ENCODE peak calls at places on chromosomes 12 and 14, in six cellular contexts. D is esophagus squamous epithelium, N is suprapubic skin, B is IMR-90, F is prostate gland, T is uterus. K is an unnamed sample.

GRCh38 chr12:132872975-132873421 is 14.4 kb downstream of the CHFR start:
- DNase-seq in D (no peak), N (no peak), B (no peak), F (no peak), T (no peak), K (no peak)

GRCh38 chr12:116366456-116366776 is 88.9 kb upstream of the MED13L start:
- DNase-seq in D (no peak), N (no peak), B (no peak), F (peak), T (no peak), K (peak)

GRCh38 chr14:97703006-97703760 is 906.0 kb downstream of the VRK1 start:
- DNase-seq in D (no peak), N (no peak), B (no peak), F (no peak), T (no peak), K (no peak)

GRCh38 chr12:32108829-32109228 is 2.2 kb downstream of the BICD1 start:
- DNase-seq in D (no peak), N (no peak), B (no peak), F (no peak), T (no peak), K (no peak)

GRCh38 chr14:35985504-35986218 is 159.5 kb downstream of the BRMS1L start:
- DNase-seq in D (no peak), N (no peak), B (no peak), F (no peak), T (no peak), K (no peak)

GRCh38 chr12:47819902-47820630 is at the start of gene HDAC7:
- DNase-seq in D (no peak), N (peak), B (peak), F (peak), T (peak), K (peak)

GRCh38 chr12:122834921-122835692 is at the start of gene HIP1R:
- DNase-seq in D (no peak), N (peak), B (no peak), F (peak), T (no peak), K (peak)

GRCh38 chr12:7142057-7142644 is 12.0 kb downstream of the CLSTN3 start:
- DNase-seq in D (no peak), N (no peak), B (peak), F (no peak), T (no peak), K (no peak)

GRCh38 chr12:27549801-27550652 is 26.0 kb downstream of the PPFIBP1 start:
- DNase-seq in D (no peak), N (peak), B (peak), F (peak), T (peak), K (peak)

GRCh38 chr12:27817761-27818160 is 37.7 kb upstream of the MANSC4 start:
- DNase-seq in D (no peak), N (no peak), B (no peak), F (no peak), T (no peak), K (no peak)

GRCh38 chr14:73727181-73727580 is 13.0 kb upstream of the PNMA1 start:
- DNase-seq in D (no peak), N (no peak), B (no peak), F (no peak), T (no peak), K (no peak)

GRCh38 chr12:132743831-132744230 is 17.8 kb downstream of the ANKLE2 start:
- DNase-seq in D (no peak), N (no peak), B (no peak), F (no peak), T (no peak), K (no peak)

GRCh38 chr12:38154096-38155019 is 162.2 kb upstream of the ALG10B start:
- DNase-seq in D (no peak), N (no peak), B (no peak), F (no peak), T (no peak), K (no peak)

GRCh38 chr14:102996941-102997340 is 60.4 kb downstream of the CDC42BPB start:
- DNase-seq in D (no peak), N (no peak), B (no peak), F (no peak), T (no peak), K (no peak)

GRCh38 chr14:39247256-39247655 is 13.5 kb downstream of the MIA2 start:
- DNase-seq in D (no peak), N (no peak), B (peak), F (no peak), T (no peak), K (no peak)

GRCh38 chr14:31930493-31931225 is 146.4 kb upstream of the ARHGAP5 start:
- DNase-seq in D (no peak), N (no peak), B (peak), F (no peak), T (no peak), K (no peak)

DNA sequence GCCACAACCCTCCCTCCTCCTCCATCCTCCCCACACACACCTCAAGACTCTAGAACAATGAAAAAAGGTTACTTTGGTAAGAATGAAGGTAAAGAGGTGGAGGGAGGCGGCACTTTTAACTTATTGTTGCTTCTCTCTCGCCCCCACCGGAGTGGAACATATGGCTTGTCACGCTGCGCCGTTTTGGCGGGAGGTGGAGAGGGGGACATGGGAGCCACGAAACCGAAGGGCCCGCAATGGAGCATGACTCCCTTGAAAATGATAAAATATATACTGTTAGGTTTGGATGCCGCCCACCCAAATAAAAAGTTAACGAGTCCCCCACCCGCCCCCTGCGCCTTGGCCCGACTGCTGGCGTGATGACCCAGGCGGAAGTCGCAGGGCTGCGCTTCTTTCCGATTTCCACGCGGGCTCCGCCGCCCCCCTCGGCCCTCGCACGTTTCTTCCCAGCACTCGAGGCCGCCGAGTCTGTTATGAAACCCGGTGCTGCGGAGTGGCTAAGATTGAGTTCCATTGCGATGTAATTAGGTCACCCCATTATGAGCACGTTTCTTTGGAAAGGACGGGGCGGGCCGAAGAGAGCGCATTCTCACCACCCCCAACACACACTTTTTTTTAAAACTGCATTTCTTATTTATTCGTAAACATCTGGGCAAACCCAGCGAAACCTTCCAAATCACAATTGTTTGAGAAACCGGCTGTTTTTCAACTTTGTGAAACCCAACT is 1.4 kb upstream of the ZFP36L1 start:
- DNase-seq in D (peak), N (peak), B (peak), F (peak), T (peak), K (peak)
- TF ChIP-seq POLR2A in D (no peak), N (peak), B (peak), F (peak), T (peak), K (peak)

DNA sequence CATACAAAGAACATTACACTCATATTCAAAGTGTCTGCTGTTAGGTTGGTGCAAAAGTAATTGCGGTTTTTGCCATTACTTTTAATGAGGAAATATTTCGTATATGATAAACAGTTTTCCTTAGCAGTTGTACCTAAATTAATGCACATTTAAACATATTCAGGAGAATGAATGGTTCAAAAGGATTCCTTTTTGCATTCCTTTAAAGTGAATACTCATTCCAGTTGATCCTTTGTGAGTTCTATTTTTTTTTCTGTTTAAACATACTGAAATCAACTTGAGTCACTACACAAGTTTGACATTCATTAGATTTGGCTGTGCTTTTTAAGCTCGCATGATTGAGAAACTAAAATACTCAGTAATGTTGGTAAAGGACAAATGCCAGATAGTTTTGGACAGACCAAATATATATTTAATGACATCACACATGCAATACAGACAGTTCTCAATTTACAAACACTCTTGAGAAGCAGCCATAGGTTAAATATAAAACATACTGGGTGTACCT is 13.8 kb upstream of the SLC38A2 start:
- DNase-seq in D (no peak), N (no peak), B (peak), F (no peak), T (no peak), K (no peak)
- TF ChIP-seq CTCF in D (no peak), N (no peak), B (no peak), F (no peak), T (no peak), K (no peak)

DNA sequence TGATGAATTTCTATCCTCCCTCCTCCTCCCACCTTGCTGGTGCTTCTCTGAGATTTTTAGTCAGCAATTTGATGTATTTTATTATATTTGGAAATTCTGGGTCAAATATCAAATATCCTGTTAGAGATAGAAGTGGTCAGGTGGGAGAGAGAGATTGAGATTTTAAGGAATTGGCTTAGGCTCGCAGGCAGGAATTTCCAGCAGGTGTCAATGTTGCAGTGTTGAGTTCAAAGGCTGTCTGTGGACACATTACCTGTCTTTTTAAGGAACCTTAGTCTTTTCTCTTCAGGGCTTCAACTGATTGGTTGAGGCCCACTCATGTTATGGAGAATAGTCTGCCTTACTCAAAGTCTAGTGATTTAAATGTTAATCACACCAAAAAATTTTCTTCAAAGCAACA is 457.3 kb downstream of the FLRT2 start:
- DNase-seq in D (no peak), N (no peak), B (no peak), F (no peak), T (no peak), K (no peak)
- TF ChIP-seq POLR2A in D (no peak), N (no peak), B (no peak), F (no peak), T (no peak), K (no peak)

GRCh38 chr14:29749327-29749726 is 178.3 kb downstream of the PRKD1 start:
- DNase-seq in D (no peak), N (no peak), B (peak), F (no peak), T (no peak), K (no peak)
- TF ChIP-seq CTCF in D (no peak), N (no peak), B (no peak), F (no peak), T (no peak), K (no peak)